ENCODE peak calls at places on chromosomes 11 and 22, in ten cellular contexts. H is AG10803, Y is GM13977, A is spleen, K is testis, W is uterus, E is psoas muscle, N is BE2C, D is body of pancreas, Q is right atrium auricular region. X is an unnamed sample.

GRCh38 chr22:23773247-23774113 is 831 bp downstream of the MMP11 start:
- DNase-seq in H (no peak), Y (no peak), A (no peak), K (no peak), W (no peak), E (no peak), N (no peak), D (no peak), Q (no peak), X (no peak)

GRCh38 chr22:26671317-26672059 is 14.1 kb downstream of the MIAT start:
- DNase-seq in H (no peak), Y (peak), A (peak), K (no peak), W (peak), E (peak), N (no peak), D (peak), Q (no peak), X (no peak)

GRCh38 chr11:115548878-115549528 is 44.8 kb upstream of the CADM1 start:
- DNase-seq in H (no peak), Y (no peak), A (no peak), K (no peak), W (no peak), E (no peak), N (no peak), D (peak), Q (no peak), X (no peak)

GRCh38 chr11:4068962-4069361 is 25.6 kb upstream of the RRM1 start:
- DNase-seq in H (peak), Y (no peak), A (no peak), K (no peak), W (no peak), E (no peak), N (no peak), D (no peak), Q (no peak), X (no peak)

GRCh38 chr11:77201991-77202841 is 74.2 kb downstream of the MYO7A start:
- DNase-seq in H (no peak), Y (no peak), A (peak), K (peak), W (peak), E (no peak), N (no peak), D (no peak), Q (no peak), X (no peak)

GRCh38 chr11:67265633-67266423 is 445 bp upstream of the GRK2 start:
- DNase-seq in H (peak), Y (peak), A (peak), K (peak), W (peak), E (peak), N (peak), D (peak), Q (no peak), X (peak)

GRCh38 chr11:843086-843704 is 543 bp downstream of the TSPAN4 start:
- DNase-seq in H (no peak), Y (no peak), A (peak), K (no peak), W (peak), E (no peak), N (no peak), D (no peak), Q (no peak), X (no peak)

GRCh38 chr22:46150615-46151423 is 493 bp downstream of the PPARA start:
- DNase-seq in H (no peak), Y (peak), A (peak), K (peak), W (peak), E (peak), N (peak), D (peak), Q (no peak), X (peak)

GRCh38 chr11:59271247-59271755 is 58.6 kb upstream of the MPEG1 start:
- DNase-seq in H (no peak), Y (no peak), A (no peak), K (no peak), W (no peak), E (no peak), N (no peak), D (no peak), Q (no peak), X (no peak)

GRCh38 chr11:48900131-48900800 is 83.4 kb downstream of the TRIM51G start:
- DNase-seq in H (no peak), Y (no peak), A (peak), K (no peak), W (peak), E (peak), N (no peak), D (peak), Q (no peak), X (no peak)

GRCh38 chr22:36125434-36125833 is 35.1 kb downstream of the APOL3 start:
- DNase-seq in H (no peak), Y (no peak), A (no peak), K (no peak), W (no peak), E (no peak), N (no peak), D (no peak), Q (no peak), X (no peak)

GRCh38 chr11:94401773-94402265 is 600 bp upstream of the GPR83 start:
- DNase-seq in H (no peak), Y (no peak), A (no peak), K (no peak), W (no peak), E (no peak), N (no peak), D (no peak), Q (no peak), X (no peak)

GRCh38 chr11:70158201-70158600 is 44.9 kb upstream of the FADD start:
- DNase-seq in H (peak), Y (no peak), A (no peak), K (no peak), W (no peak), E (peak), N (no peak), D (peak), Q (no peak), X (peak)

GRCh38 chr11:1345752-1346513 is 36.5 kb upstream of the TOLLIP start:
- DNase-seq in H (no peak), Y (no peak), A (peak), K (no peak), W (no peak), E (no peak), N (no peak), D (no peak), Q (no peak), X (no peak)

GRCh38 chr11:115806056-115806455 is 301.8 kb upstream of the CADM1 start:
- DNase-seq in H (no peak), Y (no peak), A (no peak), K (no peak), W (no peak), E (no peak), N (no peak), D (no peak), Q (no peak), X (no peak)

GRCh38 chr11:91776660-91777059 is 448.0 kb upstream of the FAT3 start:
- DNase-seq in H (no peak), Y (no peak), A (no peak), K (peak), W (no peak), E (no peak), N (no peak), D (peak), Q (no peak), X (no peak)

GRCh38 chr22:42078469-42079318 is 806 bp upstream of the SMDT1 start:
- DNase-seq in H (peak), Y (no peak), A (no peak), K (peak), W (no peak), E (no peak), N (no peak), D (no peak), Q (no peak), X (peak)

GRCh38 chr11:31387379-31387778 is 17.7 kb downstream of the DNAJC24 start:
- DNase-seq in H (peak), Y (no peak), A (no peak), K (no peak), W (no peak), E (no peak), N (no peak), D (no peak), Q (no peak), X (no peak)

GRCh38 chr22:27531782-27532530 is 269.6 kb downstream of the MN1 start:
- DNase-seq in H (peak), Y (no peak), A (no peak), K (peak), W (no peak), E (no peak), N (no peak), D (no peak), Q (no peak), X (no peak)

GRCh38 chr11:72899238-72899637 is 85.0 kb downstream of the ATG16L2 start:
- DNase-seq in H (no peak), Y (no peak), A (no peak), K (no peak), W (no peak), E (no peak), N (no peak), D (no peak), Q (no peak), X (no peak)

GRCh38 chr22:32444068-32444467 is 20.2 kb downstream of the BPIFC start:
- DNase-seq in H (no peak), Y (peak), A (no peak), K (peak), W (no peak), E (no peak), N (peak), D (no peak), Q (no peak), X (no peak)

GRCh38 chr11:65503923-65504670 is 5.3 kb downstream of the MALAT1 start:
- DNase-seq in H (peak), Y (no peak), A (no peak), K (no peak), W (no peak), E (no peak), N (no peak), D (no peak), Q (no peak), X (no peak)

GRCh38 chr22:38193580-38193979 is 8.2 kb upstream of the MAFF start:
- DNase-seq in H (no peak), Y (no peak), A (no peak), K (no peak), W (no peak), E (no peak), N (no peak), D (peak), Q (peak), X (no peak)

GRCh38 chr11:125433454-125434121 is 62.5 kb downstream of the FEZ1 start:
- DNase-seq in H (peak), Y (peak), A (no peak), K (peak), W (peak), E (peak), N (peak), D (peak), Q (no peak), X (peak)

GRCh38 chr22:21643533-21644357 is 1.6 kb downstream of the SDF2L1 start:
- DNase-seq in H (no peak), Y (no peak), A (no peak), K (no peak), W (no peak), E (no peak), N (no peak), D (peak), Q (no peak), X (no peak)

GRCh38 chr22:24727218-24727851 is 47.2 kb downstream of the PIWIL3 start:
- DNase-seq in H (no peak), Y (no peak), A (no peak), K (peak), W (no peak), E (no peak), N (peak), D (no peak), Q (no peak), X (no peak)

GRCh38 chr22:20171288-20172037 is 20.6 kb upstream of the CCDC188 start:
- DNase-seq in H (no peak), Y (no peak), A (no peak), K (no peak), W (no peak), E (no peak), N (no peak), D (no peak), Q (no peak), X (no peak)

GRCh38 chr11:72012897-72013721 is 14.4 kb downstream of the IL18BP start:
- DNase-seq in H (peak), Y (peak), A (no peak), K (peak), W (peak), E (peak), N (no peak), D (peak), Q (no peak), X (no peak)

GRCh38 chr11:115712296-115712695 is 208.1 kb upstream of the CADM1 start:
- DNase-seq in H (no peak), Y (no peak), A (no peak), K (no peak), W (no peak), E (no peak), N (no peak), D (no peak), Q (no peak), X (no peak)

GRCh38 chr11:67441731-67442401 is 1.4 kb downstream of the CORO1B start:
- DNase-seq in H (no peak), Y (no peak), A (peak), K (no peak), W (no peak), E (no peak), N (no peak), D (no peak), Q (no peak), X (no peak)

GRCh38 chr11:94877446-94878200 is 95.7 kb downstream of the CWC15 start:
- DNase-seq in H (no peak), Y (no peak), A (no peak), K (no peak), W (no peak), E (no peak), N (no peak), D (no peak), Q (peak), X (no peak)

GRCh38 chr11:118610220-118610772 is 2.9 kb downstream of the PHLDB1 start:
- DNase-seq in H (no peak), Y (no peak), A (peak), K (no peak), W (peak), E (no peak), N (no peak), D (peak), Q (peak), X (peak)

GRCh38 chr22:23837496-23837859 is 1.3 kb downstream of the DERL3 start:
- DNase-seq in H (no peak), Y (no peak), A (peak), K (no peak), W (no peak), E (peak), N (no peak), D (peak), Q (no peak), X (no peak)

GRCh38 chr11:102244681-102245409 is 72.4 kb upstream of the BIRC3 start:
- DNase-seq in H (peak), Y (no peak), A (no peak), K (no peak), W (no peak), E (no peak), N (no peak), D (no peak), Q (no peak), X (no peak)

GRCh38 chr11:66850235-66850587 is 6.7 kb upstream of the LRFN4 start:
- DNase-seq in H (no peak), Y (no peak), A (peak), K (no peak), W (no peak), E (no peak), N (no peak), D (no peak), Q (no peak), X (no peak)

GRCh38 chr11:118076754-118077281 is at the start of gene TMPRSS4:
- DNase-seq in H (no peak), Y (no peak), A (no peak), K (no peak), W (no peak), E (no peak), N (no peak), D (peak), Q (no peak), X (no peak)

GRCh38 chr11:2771758-2772466 is 72.1 kb upstream of the KCNQ1OT1 start:
- DNase-seq in H (no peak), Y (no peak), A (peak), K (peak), W (no peak), E (no peak), N (no peak), D (no peak), Q (peak), X (peak)

GRCh38 chr11:65183201-65183891 is 1.6 kb downstream of the CAPN1 start:
- DNase-seq in H (no peak), Y (no peak), A (no peak), K (no peak), W (no peak), E (no peak), N (no peak), D (peak), Q (no peak), X (no peak)

GRCh38 chr11:96075532-96075959 is 151.6 kb upstream of the MTMR2 start:
- DNase-seq in H (no peak), Y (peak), A (no peak), K (no peak), W (no peak), E (no peak), N (no peak), D (no peak), Q (no peak), X (no peak)

GRCh38 chr11:107970049-107970448 is 38.6 kb upstream of the CUL5 start:
- DNase-seq in H (no peak), Y (no peak), A (no peak), K (no peak), W (no peak), E (no peak), N (no peak), D (no peak), Q (no peak), X (no peak)

DNA sequence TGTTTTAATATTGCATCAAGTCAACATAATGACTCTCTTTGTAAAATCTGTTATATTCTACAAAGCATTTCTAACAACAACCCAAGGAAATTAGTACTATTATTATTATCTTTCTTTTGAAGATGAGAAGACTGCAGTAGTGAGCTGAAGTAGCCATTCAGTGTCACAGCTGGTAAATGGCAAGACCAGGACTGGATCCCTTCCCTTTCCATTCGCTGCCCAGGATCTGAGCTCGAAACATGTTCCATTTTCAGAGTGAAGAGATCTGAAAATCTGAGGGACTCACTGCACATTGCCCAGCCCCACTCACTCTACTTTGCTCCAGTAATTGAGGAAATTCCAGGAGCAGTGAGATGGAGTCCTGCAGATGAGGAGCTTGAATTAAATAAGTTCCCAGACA is 240.0 kb upstream of the BLID start:
- DNase-seq in H (no peak), Y (no peak), A (no peak), K (no peak), W (no peak), E (no peak), N (no peak), D (no peak), Q (no peak), X (no peak)
- TF ChIP-seq CTCF in H (no peak), Y (no peak), A (no peak), K (no peak), W (no peak), E (no peak), N (no peak), D (no peak), Q (no peak), X (no peak)

GRCh38 chr11:93025558-93026255 is 56.3 kb downstream of the MTNR1B start:
- DNase-seq in H (no peak), Y (no peak), A (no peak), K (no peak), W (no peak), E (no peak), N (no peak), D (no peak), Q (no peak), X (no peak)

GRCh38 chr11:93033093-93033492 is 63.6 kb downstream of the MTNR1B start:
- DNase-seq in H (no peak), Y (no peak), A (no peak), K (no peak), W (no peak), E (no peak), N (no peak), D (no peak), Q (no peak), X (no peak)

GRCh38 chr11:93032580-93032979 is 63.1 kb downstream of the MTNR1B start:
- DNase-seq in H (no peak), Y (no peak), A (no peak), K (no peak), W (no peak), E (no peak), N (no peak), D (no peak), Q (no peak), X (no peak)

GRCh38 chr11:93031386-93031785 is 61.9 kb downstream of the MTNR1B start:
- DNase-seq in H (peak), Y (no peak), A (no peak), K (no peak), W (no peak), E (no peak), N (no peak), D (no peak), Q (no peak), X (no peak)

DNA sequence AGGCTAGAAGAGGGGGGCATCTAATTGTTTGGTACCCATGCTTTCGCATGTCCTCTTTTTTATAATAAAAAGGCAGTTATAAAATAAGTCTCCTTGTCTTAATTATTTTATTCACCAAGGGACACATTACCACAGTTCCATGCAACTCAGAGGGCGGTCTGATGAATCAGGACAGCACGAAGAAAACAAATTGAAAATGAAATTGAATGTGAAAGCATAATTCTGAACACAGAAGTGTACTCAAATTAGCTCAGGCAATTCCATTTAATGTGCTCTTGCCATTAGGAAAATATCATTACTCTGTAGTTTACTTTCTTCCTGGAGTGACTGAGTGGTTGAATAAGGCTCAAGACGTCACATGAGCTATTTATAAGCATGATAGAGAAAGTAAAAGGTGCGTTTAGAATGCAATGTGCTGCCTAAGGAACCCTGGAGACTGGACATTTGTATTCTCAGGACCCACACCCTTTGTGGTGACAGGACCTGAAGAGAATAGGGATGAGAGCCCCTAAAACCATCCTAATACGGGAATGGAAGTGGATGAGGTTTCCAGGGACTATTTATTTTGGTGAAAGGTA is 59.6 kb downstream of the MTNR1B start:
- DNase-seq in H (no peak), Y (no peak), A (no peak), K (no peak), W (no peak), E (no peak), N (no peak), D (no peak), Q (no peak), X (no peak)
- TF ChIP-seq CTCF in H (no peak), Y (no peak), A (no peak), K (no peak), W (no peak), E (no peak), N (no peak), D (no peak), Q (no peak), X (no peak)

DNA sequence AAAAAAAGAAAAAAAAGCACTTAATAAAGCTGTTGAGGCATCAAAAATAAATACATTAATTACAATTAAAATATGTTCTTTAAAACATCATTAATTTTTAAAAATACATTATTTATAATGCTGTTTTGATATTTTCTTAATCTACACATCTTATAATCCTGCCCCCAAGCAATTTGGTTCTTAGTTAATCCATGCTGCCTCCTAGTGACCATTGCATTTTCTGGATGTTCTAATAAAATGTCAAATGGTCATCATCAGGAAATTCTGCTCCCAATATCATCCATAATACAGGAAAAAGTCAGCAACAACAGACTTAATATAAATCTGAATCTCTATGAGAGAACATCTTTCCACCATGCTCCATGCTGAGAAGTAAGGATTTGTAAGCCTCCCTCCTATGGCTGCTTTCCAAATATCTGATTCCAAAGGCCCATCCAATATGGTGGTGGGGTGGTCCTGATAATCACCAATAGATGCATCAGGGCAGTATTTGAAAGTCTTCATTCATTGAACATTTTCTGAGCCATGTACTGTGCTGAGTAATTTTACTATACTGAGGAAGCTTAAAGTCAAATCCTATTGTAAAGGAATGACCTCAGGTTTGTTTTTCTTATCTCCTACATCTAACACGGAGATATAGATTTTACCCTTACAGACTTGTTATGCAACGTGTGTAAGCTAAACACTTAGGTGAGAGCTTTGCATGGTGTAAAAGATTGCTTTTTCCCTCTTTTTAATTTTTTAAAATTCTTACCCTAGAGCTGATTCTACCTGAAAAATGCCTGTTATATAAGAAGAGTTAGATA is 124.7 kb upstream of the BMAL1 start:
- DNase-seq in H (peak), Y (no peak), A (no peak), K (no peak), W (no peak), E (no peak), N (no peak), D (no peak), Q (no peak), X (no peak)
- TF ChIP-seq CTCF in H (peak), Y (peak), A (no peak), K (no peak), W (peak), E (peak), N (peak), D (peak), Q (peak), X (no peak)

GRCh38 chr11:79950172-79950571 is 509.3 kb upstream of the TENM4 start:
- DNase-seq in H (no peak), Y (no peak), A (no peak), K (no peak), W (no peak), E (no peak), N (no peak), D (no peak), Q (no peak), X (no peak)
- TF ChIP-seq CTCF in H (no peak), Y (no peak), A (no peak), K (no peak), W (no peak), E (no peak), N (no peak), D (no peak), Q (no peak), X (no peak)

X was measured in glutamatergic neuron.